ENCODE peak calls at places on chromosomes 1 and 21, in nine cellular contexts. F is myocyte, O is HEK293T, N is cardiac muscle cell, G is pancreas, W is foreskin fibroblast, U is HCEC 1CT, V is Ammon's horn, C is cardiac fibroblast. Z is an unnamed sample.

GRCh38 chr1:43402055-43402865 is 12.6 kb downstream of the SZT2 start:
- DNase-seq in G (no peak), O (no peak), V (no peak), U (no peak), N (peak), C (no peak), W (no peak), F (no peak), Z (no peak)

GRCh38 chr1:246300653-246301549 is 206.2 kb downstream of the SMYD3 start:
- DNase-seq in V (no peak), W (no peak), N (no peak), C (no peak), G (no peak), F (no peak), O (no peak), U (no peak), Z (no peak)

GRCh38 chr1:119372493-119373086 is 4.0 kb downstream of the HAO2 start:
- DNase-seq in W (no peak), F (peak), V (no peak), O (peak), C (peak), U (peak), N (peak), G (no peak), Z (peak)

GRCh38 chr1:153903841-153904455 is 18.8 kb downstream of the GATAD2B start:
- DNase-seq in C (peak), W (no peak), U (no peak), O (no peak), F (no peak), N (no peak), V (no peak), G (no peak), Z (no peak)

GRCh38 chr1:182877842-182878241 is 38.7 kb downstream of the DHX9 start:
- DNase-seq in N (no peak), V (no peak), W (no peak), U (no peak), F (no peak), C (no peak), O (no peak), G (no peak), Z (no peak)

GRCh38 chr21:38908537-38908936 is 102.8 kb downstream of the ETS2 start:
- DNase-seq in V (no peak), W (no peak), F (no peak), O (no peak), C (no peak), U (no peak), G (no peak), N (no peak), Z (no peak)

GRCh38 chr1:234512376-234512965 is 33.5 kb upstream of the TARBP1 start:
- DNase-seq in N (no peak), V (no peak), C (no peak), O (no peak), W (no peak), U (no peak), F (no peak), G (no peak), Z (no peak)

GRCh38 chr1:37294514-37294913 is 179.9 kb upstream of the ZC3H12A start:
- DNase-seq in G (no peak), V (peak), O (no peak), U (no peak), C (no peak), N (no peak), F (no peak), W (no peak), Z (no peak)

GRCh38 chr1:192592981-192593683 is 17.6 kb downstream of the RGS1 start:
- DNase-seq in U (peak), W (no peak), C (no peak), N (no peak), O (no peak), V (no peak), F (no peak), G (no peak), Z (no peak)

GRCh38 chr1:184563308-184563707 is 176.5 kb downstream of the C1orf21 start:
- DNase-seq in V (peak), W (peak), G (no peak), U (peak), F (peak), C (peak), N (peak), O (no peak), Z (no peak)

GRCh38 chr1:40339420-40340323 is 22.6 kb upstream of the COL9A2 start:
- DNase-seq in G (no peak), C (no peak), V (no peak), N (no peak), O (no peak), U (no peak), F (no peak), W (no peak), Z (no peak)

GRCh38 chr1:70156529-70157120 is 48.8 kb downstream of the LRRC40 start:
- DNase-seq in G (no peak), O (no peak), W (peak), F (no peak), U (peak), V (no peak), C (no peak), N (no peak), Z (no peak)

GRCh38 chr1:162497104-162497722 is 405 bp upstream of the UHMK1 start:
- DNase-seq in N (no peak), C (no peak), W (no peak), V (no peak), U (no peak), O (no peak), G (no peak), F (no peak), Z (no peak)

GRCh38 chr1:16420719-16421118 is 16.5 kb downstream of the SPATA21 start:
- DNase-seq in W (no peak), G (no peak), F (no peak), N (no peak), C (no peak), U (no peak), V (no peak), O (no peak), Z (no peak)

GRCh38 chr1:91583326-91583755 is 82.7 kb downstream of the CDC7 start:
- DNase-seq in U (peak), V (no peak), W (peak), C (no peak), G (no peak), N (no peak), F (peak), O (no peak), Z (peak)

GRCh38 chr1:61570191-61570590 is 154.8 kb downstream of the TM2D1 start:
- DNase-seq in F (no peak), V (no peak), C (no peak), U (no peak), O (no peak), W (no peak), G (no peak), N (no peak), Z (no peak)

GRCh38 chr1:31239653-31240241 is at the start of gene NKAIN1:
- DNase-seq in F (peak), G (peak), U (no peak), V (peak), W (peak), O (peak), C (peak), N (peak), Z (no peak)

GRCh38 chr1:36609241-36610027 is 126.7 kb upstream of the CSF3R start:
- DNase-seq in O (peak), W (peak), N (peak), V (peak), U (peak), F (peak), G (peak), C (peak), Z (peak)

GRCh38 chr1:36446780-36447179 is 3.5 kb downstream of the OSCP1 start:
- DNase-seq in N (no peak), V (no peak), W (no peak), G (no peak), C (no peak), O (no peak), F (no peak), U (no peak), Z (no peak)

GRCh38 chr21:41834926-41835663 is 44.0 kb downstream of the PRDM15 start:
- DNase-seq in U (no peak), O (no peak), C (no peak), N (no peak), W (no peak), F (no peak), G (no peak), V (no peak), Z (no peak)

GRCh38 chr1:36752431-36752830 is 269.7 kb upstream of the CSF3R start:
- DNase-seq in C (no peak), W (no peak), N (no peak), G (no peak), V (no peak), F (no peak), U (no peak), O (no peak), Z (no peak)

GRCh38 chr1:161900155-161900554 is 123.5 kb downstream of the OLFML2B start:
- DNase-seq in N (no peak), G (no peak), W (no peak), O (no peak), C (no peak), F (no peak), U (no peak), V (no peak), Z (no peak)

GRCh38 chr1:151715726-151716404 is 738 bp downstream of the CELF3 start:
- DNase-seq in V (no peak), N (peak), F (no peak), O (peak), G (no peak), U (no peak), C (no peak), W (no peak), Z (no peak)

GRCh38 chr1:40802078-40803075 is 18.8 kb downstream of the KCNQ4 start:
- DNase-seq in V (no peak), U (peak), O (peak), C (peak), F (peak), N (peak), W (peak), G (peak), Z (no peak)

GRCh38 chr21:29217818-29218252 is 80.9 kb upstream of the BACH1 start:
- DNase-seq in F (peak), G (no peak), V (no peak), C (peak), W (peak), N (no peak), O (no peak), U (peak), Z (peak)

GRCh38 chr21:42997053-42997452 is 22.7 kb downstream of the PKNOX1 start:
- DNase-seq in O (no peak), V (peak), G (peak), W (peak), C (peak), F (peak), N (no peak), U (peak), Z (no peak)

GRCh38 chr1:158071106-158071505 is 77.7 kb downstream of the KIRREL1 start:
- DNase-seq in C (no peak), N (no peak), G (no peak), V (peak), F (no peak), O (no peak), W (peak), U (no peak), Z (no peak)

GRCh38 chr1:199954701-199955100 is 72.8 kb upstream of the NR5A2 start:
- DNase-seq in G (peak), O (peak), C (no peak), N (peak), U (no peak), V (no peak), W (no peak), F (no peak), Z (no peak)

GRCh38 chr1:173479649-173480048 is 2.5 kb downstream of the PRDX6 start:
- DNase-seq in U (no peak), V (no peak), G (no peak), C (peak), N (no peak), O (no peak), W (no peak), F (no peak), Z (no peak)

Z was measured in epithelial cell of prostate.